ENCODE peak calls at places on chromosomes 7 and 10, in four cellular contexts. One of them, this sample, is unnamed.
A peak's percentile ranks its signal among the peaks of the same experiment; 100 is the strongest.

GRCh38 chr10:97123713-97124112 is 62.0 kb downstream of the SLIT1 start:
- DNase-seq in OCI-M1: no peak
- DNase-seq in DMS 273 treated with DMSO at 0.1 percent for 48 hours: no peak
- DNase-seq in NCI-H2081: no peak
- DNase-seq in this sample: no peak

GRCh38 chr7:12785473-12785872 is 98.0 kb downstream of the ARL4A start:
- DNase-seq in OCI-M1: no peak
- DNase-seq in DMS 273 treated with DMSO at 0.1 percent for 48 hours: no peak
- DNase-seq in NCI-H2081: no peak
- DNase-seq in this sample: no peak

GRCh38 chr10:76136876-76137420 is 705.5 kb downstream of the LRMDA start:
- DNase-seq in OCI-M1: no peak
- DNase-seq in DMS 273 treated with DMSO at 0.1 percent for 48 hours: no peak
- DNase-seq in NCI-H2081: no peak
- DNase-seq in this sample: no peak

GRCh38 chr7:83957333-83957732 is 237.3 kb downstream of the SEMA3A start:
- DNase-seq in OCI-M1: peak; percentile 85
- DNase-seq in DMS 273 treated with DMSO at 0.1 percent for 48 hours: peak; percentile 30
- DNase-seq in NCI-H2081: no peak
- DNase-seq in this sample: no peak

GRCh38 chr10:69939033-69939432 is 113.6 kb upstream of the MACROH2A2 start:
- DNase-seq in OCI-M1: no peak
- DNase-seq in DMS 273 treated with DMSO at 0.1 percent for 48 hours: no peak
- DNase-seq in NCI-H2081: no peak
- DNase-seq in this sample: no peak

GRCh38 chr10:48444266-48444665 is 137.8 kb downstream of the MAPK8 start:
- DNase-seq in OCI-M1: peak; percentile 84
- DNase-seq in DMS 273 treated with DMSO at 0.1 percent for 48 hours: peak; percentile 32
- DNase-seq in NCI-H2081: no peak
- DNase-seq in this sample: no peak

GRCh38 chr7:1725199-1725701 is 55.2 kb downstream of the ELFN1 start:
- DNase-seq in OCI-M1: no peak
- DNase-seq in DMS 273 treated with DMSO at 0.1 percent for 48 hours: peak; percentile 99
- DNase-seq in NCI-H2081: peak; percentile 82
- DNase-seq in this sample: no peak

GRCh38 chr10:130430291-130430690 is 294.1 kb downstream of the GLRX3 start:
- DNase-seq in OCI-M1: no peak
- DNase-seq in DMS 273 treated with DMSO at 0.1 percent for 48 hours: no peak
- DNase-seq in NCI-H2081: no peak
- DNase-seq in this sample: no peak

GRCh38 chr7:98291717-98292116 is 10.2 kb downstream of the BRI3 start:
- DNase-seq in OCI-M1: no peak
- DNase-seq in DMS 273 treated with DMSO at 0.1 percent for 48 hours: no peak
- DNase-seq in NCI-H2081: no peak
- DNase-seq in this sample: no peak

GRCh38 chr10:63631971-63632370 is 110.8 kb downstream of the REEP3 start:
- DNase-seq in OCI-M1: no peak
- DNase-seq in DMS 273 treated with DMSO at 0.1 percent for 48 hours: no peak
- DNase-seq in NCI-H2081: no peak
- DNase-seq in this sample: no peak

GRCh38 chr10:13448216-13448615 is 80.6 kb downstream of the BEND7 start:
- DNase-seq in OCI-M1: no peak
- DNase-seq in DMS 273 treated with DMSO at 0.1 percent for 48 hours: no peak
- DNase-seq in NCI-H2081: no peak
- DNase-seq in this sample: no peak

GRCh38 chr10:1556496-1556895 is 180.8 kb downstream of the ADARB2 start:
- DNase-seq in OCI-M1: no peak
- DNase-seq in DMS 273 treated with DMSO at 0.1 percent for 48 hours: no peak
- DNase-seq in NCI-H2081: no peak
- DNase-seq in this sample: no peak

This sample was measured in keratinocyte.